ENCODE peak calls at places on chromosomes 12 and 14, in ten cellular contexts. T is fibroblast of mammary gland; Y is sciatic nerve; G is RKO; Z is pulmonary artery endothelial cell; J is left ventricle myocardium superior; V is SHP77 treated with DMSO at 0.1 percent for 48 hours; D is AML-193; A is activated CD4-positive, alpha-beta T cell treated with anti-CD3 and anti-CD28 coated beads for 24 hours; P is occipital lobe. S is an unnamed sample.

GRCh38 chr12:2110127-2110526 is 57.3 kb downstream of the CACNA1C start:
- DNase-seq in T (no peak), Y (no peak), G (no peak), Z (no peak), J (no peak), V (no peak), D (no peak), A (no peak), P (no peak), S (no peak)

GRCh38 chr14:49977126-49977841 is 84.4 kb downstream of the ARF6 start:
- DNase-seq in T (no peak), Y (no peak), G (no peak), Z (no peak), J (no peak), V (no peak), D (peak), A (no peak), P (no peak), S (no peak)

GRCh38 chr14:104395941-104396681 is 183.5 kb upstream of the C14orf180 start:
- DNase-seq in T (no peak), Y (peak), G (no peak), Z (no peak), J (no peak), V (no peak), D (no peak), A (no peak), P (no peak), S (no peak)

GRCh38 chr12:75779891-75780501 is 251.6 kb downstream of the PHLDA1 start:
- DNase-seq in T (no peak), Y (no peak), G (no peak), Z (peak), J (no peak), V (no peak), D (no peak), A (no peak), P (no peak), S (no peak)

GRCh38 chr14:101520621-101521305 is 40.5 kb upstream of the DIO3 start:
- DNase-seq in T (peak), Y (peak), G (no peak), Z (no peak), J (peak), V (no peak), D (no peak), A (no peak), P (no peak), S (no peak)

GRCh38 chr14:21711360-21711961 is 37.8 kb upstream of the OR4E1 start:
- DNase-seq in T (peak), Y (no peak), G (peak), Z (peak), J (no peak), V (peak), D (peak), A (peak), P (no peak), S (peak)

GRCh38 chr14:32813401-32813800 is 125.3 kb upstream of the NPAS3 start:
- DNase-seq in T (no peak), Y (no peak), G (no peak), Z (no peak), J (no peak), V (no peak), D (no peak), A (no peak), P (no peak), S (no peak)

GRCh38 chr14:50225067-50225973 is 6.1 kb downstream of the SOS2 start:
- DNase-seq in T (peak), Y (no peak), G (peak), Z (peak), J (no peak), V (no peak), D (no peak), A (no peak), P (no peak), S (no peak)

GRCh38 chr14:104115691-104116543 is 22.5 kb upstream of the KIF26A start:
- DNase-seq in T (no peak), Y (peak), G (peak), Z (no peak), J (peak), V (no peak), D (no peak), A (no peak), P (no peak), S (no peak)

GRCh38 chr12:62866451-62867082 is 68.4 kb downstream of the PPM1H start:
- DNase-seq in T (no peak), Y (no peak), G (no peak), Z (peak), J (no peak), V (no peak), D (no peak), A (no peak), P (no peak), S (no peak)

GRCh38 chr12:89566615-89567014 is 40.8 kb upstream of the POC1B start:
- DNase-seq in T (peak), Y (no peak), G (no peak), Z (no peak), J (no peak), V (no peak), D (no peak), A (no peak), P (no peak), S (no peak)

GRCh38 chr14:74525361-74525851 is 31.8 kb downstream of the ISCA2 start:
- DNase-seq in T (no peak), Y (no peak), G (no peak), Z (no peak), J (no peak), V (no peak), D (no peak), A (no peak), P (no peak), S (no peak)

GRCh38 chr14:29156096-29156495 is 389.5 kb downstream of the FOXG1 start:
- DNase-seq in T (no peak), Y (no peak), G (no peak), Z (no peak), J (no peak), V (no peak), D (no peak), A (no peak), P (no peak), S (no peak)

GRCh38 chr12:51832708-51833107 is 15.8 kb downstream of the FIGNL2 start:
- DNase-seq in T (no peak), Y (no peak), G (no peak), Z (no peak), J (no peak), V (no peak), D (peak), A (no peak), P (no peak), S (no peak)

GRCh38 chr14:54976316-54976715 is 50.6 kb downstream of the WDHD1 start:
- DNase-seq in T (peak), Y (no peak), G (peak), Z (peak), J (no peak), V (no peak), D (no peak), A (no peak), P (no peak), S (no peak)

GRCh38 chr12:75650989-75651695 is 139.7 kb upstream of the KRR1 start:
- DNase-seq in T (peak), Y (no peak), G (no peak), Z (no peak), J (no peak), V (no peak), D (no peak), A (no peak), P (no peak), S (no peak)

GRCh38 chr12:12008232-12008850 is 62.4 kb upstream of the BCL2L14 start:
- DNase-seq in T (no peak), Y (no peak), G (no peak), Z (no peak), J (no peak), V (no peak), D (peak), A (no peak), P (no peak), S (no peak)

GRCh38 chr12:42636993-42637392 is 47.4 kb upstream of the PRICKLE1 start:
- DNase-seq in T (no peak), Y (no peak), G (no peak), Z (no peak), J (no peak), V (no peak), D (no peak), A (no peak), P (no peak), S (no peak)

GRCh38 chr12:67572492-67572891 is 76.1 kb upstream of the DYRK2 start:
- DNase-seq in T (no peak), Y (no peak), G (no peak), Z (no peak), J (no peak), V (no peak), D (no peak), A (no peak), P (no peak), S (no peak)

GRCh38 chr14:69004731-69005431 is 25.8 kb upstream of the ACTN1 start:
- DNase-seq in T (peak), Y (no peak), G (no peak), Z (no peak), J (no peak), V (no peak), D (no peak), A (no peak), P (no peak), S (no peak)

GRCh38 chr14:100955201-100955600 is 51.7 kb upstream of the RTL1 start:
- DNase-seq in T (peak), Y (no peak), G (peak), Z (no peak), J (no peak), V (no peak), D (no peak), A (no peak), P (no peak), S (no peak)

GRCh38 chr14:106586098-106586704 is 1059.8 kb downstream of the TMEM121 start:
- DNase-seq in T (no peak), Y (no peak), G (peak), Z (no peak), J (no peak), V (no peak), D (peak), A (peak), P (no peak), S (peak)

GRCh38 chr12:58026421-58026820 is 85.1 kb downstream of the ATP23 start:
- DNase-seq in T (no peak), Y (no peak), G (no peak), Z (no peak), J (no peak), V (no peak), D (no peak), A (no peak), P (no peak), S (no peak)

GRCh38 chr12:91057771-91058170 is at the start of gene KERA:
- DNase-seq in T (no peak), Y (no peak), G (no peak), Z (no peak), J (no peak), V (no peak), D (no peak), A (no peak), P (no peak), S (no peak)

GRCh38 chr12:27680638-27681037 is 15.6 kb upstream of the REP15 start:
- DNase-seq in T (no peak), Y (no peak), G (no peak), Z (no peak), J (no peak), V (no peak), D (no peak), A (no peak), P (no peak), S (no peak)

GRCh38 chr14:31336646-31337045 is 83.7 kb downstream of the HEATR5A start:
- DNase-seq in T (peak), Y (no peak), G (peak), Z (no peak), J (no peak), V (no peak), D (peak), A (no peak), P (no peak), S (no peak)

GRCh38 chr14:95222870-95223398 is 65.6 kb upstream of the DICER1 start:
- DNase-seq in T (peak), Y (no peak), G (no peak), Z (no peak), J (no peak), V (no peak), D (no peak), A (no peak), P (no peak), S (no peak)

GRCh38 chr14:59912443-59912842 is 7.5 kb upstream of the LRRC9 start:
- DNase-seq in T (no peak), Y (no peak), G (no peak), Z (no peak), J (no peak), V (no peak), D (no peak), A (no peak), P (no peak), S (no peak)

GRCh38 chr12:120687570-120688289 is 781 bp downstream of the MLEC start:
- DNase-seq in T (peak), Y (no peak), G (peak), Z (no peak), J (peak), V (no peak), D (no peak), A (no peak), P (no peak), S (no peak)

GRCh38 chr14:54699087-54699530 is 132.2 kb downstream of the SAMD4A start:
- DNase-seq in T (no peak), Y (no peak), G (no peak), Z (no peak), J (peak), V (no peak), D (no peak), A (no peak), P (no peak), S (no peak)

GRCh38 chr12:102417055-102417454 is 63.3 kb downstream of the IGF1 start:
- DNase-seq in T (no peak), Y (no peak), G (no peak), Z (no peak), J (no peak), V (no peak), D (no peak), A (no peak), P (no peak), S (no peak)

GRCh38 chr12:116885496-116885895 is 4.3 kb upstream of the HRK start:
- DNase-seq in T (no peak), Y (no peak), G (no peak), Z (no peak), J (no peak), V (no peak), D (peak), A (no peak), P (no peak), S (no peak)

GRCh38 chr12:6053541-6053940 is 70.9 kb downstream of the VWF start:
- DNase-seq in T (no peak), Y (no peak), G (no peak), Z (no peak), J (no peak), V (no peak), D (no peak), A (no peak), P (no peak), S (no peak)

GRCh38 chr14:101980700-101981099 is 16.3 kb downstream of the DYNC1H1 start:
- DNase-seq in T (peak), Y (no peak), G (peak), Z (peak), J (no peak), V (no peak), D (no peak), A (no peak), P (peak), S (peak)

GRCh38 chr12:47032644-47033043 is 46.8 kb upstream of the PCED1B start:
- DNase-seq in T (peak), Y (no peak), G (peak), Z (peak), J (no peak), V (peak), D (peak), A (peak), P (no peak), S (no peak)

GRCh38 chr12:66903782-66904396 is 225.0 kb upstream of the GRIP1 start:
- DNase-seq in T (no peak), Y (no peak), G (peak), Z (no peak), J (no peak), V (no peak), D (peak), A (no peak), P (no peak), S (no peak)

GRCh38 chr14:93234798-93235197 is 27.7 kb downstream of the UBR7 start:
- DNase-seq in T (peak), Y (no peak), G (peak), Z (no peak), J (no peak), V (no peak), D (no peak), A (no peak), P (no peak), S (no peak)

GRCh38 chr14:99378782-99379214 is 101.9 kb downstream of the SETD3 start:
- DNase-seq in T (peak), Y (no peak), G (peak), Z (no peak), J (no peak), V (no peak), D (no peak), A (no peak), P (no peak), S (no peak)

S was measured in Panc1.